ENCODE peak calls at places on chromosomes 2 and 18, in four cellular contexts. U is mesenchymal stem cell, P is H9, Z is H1. S is an unnamed sample.

GRCh38 chr2:120680136-120680761 is 55.4 kb upstream of the GLI2 start:
- DNase-seq in U (peak; percentile 87), P (peak; percentile 88), Z (peak; percentile 91), S (peak; percentile 88)

GRCh38 chr18:36348971-36349417 is 51.5 kb downstream of the FHOD3 start:
- DNase-seq in U (no peak), P (no peak), Z (no peak), S (no peak)

GRCh38 chr2:143336719-143337210 is 207.5 kb downstream of the ARHGAP15 start:
- DNase-seq in U (no peak), P (no peak), Z (no peak), S (no peak)

GRCh38 chr18:2112435-2113045 is 458.8 kb downstream of the METTL4 start:
- DNase-seq in U (no peak), P (no peak), Z (no peak), S (no peak)

GRCh38 chr18:63016270-63016669 is 300.9 kb downstream of the PHLPP1 start:
- DNase-seq in U (peak; percentile 62), P (peak; percentile 33), Z (peak; percentile 50), S (peak; percentile 59)

GRCh38 chr2:62038980-62039771 is 133.7 kb downstream of the COMMD1 start:
- DNase-seq in U (peak; percentile 30), P (no peak), Z (no peak), S (peak; percentile 55)

GRCh38 chr2:142037051-142037450 is 93.8 kb downstream of the LRP1B start:
- DNase-seq in U (peak; percentile 61), P (no peak), Z (no peak), S (no peak)

GRCh38 chr2:171521361-171522056 is 765 bp upstream of the CYBRD1 start:
- DNase-seq in U (no peak), P (no peak), Z (no peak), S (no peak)

GRCh38 chr18:63708650-63709049 is 5.9 kb downstream of the SERPINB11 start:
- DNase-seq in U (peak; percentile 25), P (no peak), Z (no peak), S (peak; percentile 96)

GRCh38 chr2:240628507-240629418 is 3.5 kb downstream of the GPR35 start:
- DNase-seq in U (no peak), P (peak; percentile 24), Z (no peak), S (no peak)

GRCh38 chr2:241636182-241636982 is 576 bp downstream of the THAP4 start:
- DNase-seq in U (peak; percentile 66), P (peak; percentile 52), Z (peak; percentile 65), S (peak; percentile 20)

GRCh38 chr18:76766429-76766828 is 55.9 kb upstream of the ZNF236 start:
- DNase-seq in U (no peak), P (no peak), Z (no peak), S (no peak)

GRCh38 chr2:158967114-158967730 is 1.2 kb upstream of the TANC1 start:
- DNase-seq in U (peak; percentile 77), P (peak; percentile 49), Z (peak; percentile 55), S (no peak)

GRCh38 chr2:96251721-96252292 is 14.0 kb downstream of the TMEM127 start:
- DNase-seq in U (peak; percentile 96), P (peak; percentile 45), Z (no peak), S (peak; percentile 97)

GRCh38 chr2:68319397-68320117 is at the start of gene CNRIP1:
- DNase-seq in U (peak; percentile 82), P (peak; percentile 58), Z (peak; percentile 77), S (peak; percentile 83)

GRCh38 chr2:236161082-236161462 is 7.1 kb downstream of the GBX2 start:
- DNase-seq in U (no peak), P (no peak), Z (peak; percentile 62), S (no peak)

GRCh38 chr2:85743304-85743978 is 10.3 kb upstream of the ATOH8 start:
- DNase-seq in U (peak; percentile 78), P (no peak), Z (no peak), S (peak; percentile 70)

GRCh38 chr2:207483477-207483876 is 46.3 kb upstream of the CREB1 start:
- DNase-seq in U (no peak), P (no peak), Z (no peak), S (peak; percentile 72)

GRCh38 chr2:32064021-32064678 is 794 bp downstream of the SPAST start:
- DNase-seq in U (peak; percentile 21), P (peak; percentile 31), Z (no peak), S (no peak)

GRCh38 chr2:37164757-37165156 is 8.0 kb upstream of the EIF2AK2 start:
- DNase-seq in U (no peak), P (no peak), Z (no peak), S (no peak)

GRCh38 chr2:65901809-65902208 is 469.4 kb upstream of the SPRED2 start:
- DNase-seq in U (no peak), P (no peak), Z (no peak), S (no peak)

GRCh38 chr2:102510791-102511575 is 38.0 kb downstream of the SLC9A4 start:
- DNase-seq in U (no peak), P (no peak), Z (no peak), S (no peak)

GRCh38 chr2:47984041-47984440 is 77.7 kb upstream of the FBXO11 start:
- DNase-seq in U (peak; percentile 21), P (no peak), Z (no peak), S (no peak)

GRCh38 chr18:41347057-41347456 is 608.0 kb upstream of the PIK3C3 start:
- DNase-seq in U (peak; percentile 77), P (no peak), Z (no peak), S (peak; percentile 94)

GRCh38 chr2:241049739-241050623 is 51.6 kb downstream of the SNED1 start:
- DNase-seq in U (peak; percentile 37), P (peak; percentile 75), Z (peak; percentile 86), S (no peak)

GRCh38 chr2:45987856-45988255 is 309.4 kb upstream of the EPAS1 start:
- DNase-seq in U (no peak), P (no peak), Z (no peak), S (no peak)

GRCh38 chr2:127608061-127609011 is 37.6 kb upstream of the GPR17 start:
- DNase-seq in U (no peak), P (peak; percentile 14), Z (no peak), S (no peak)

GRCh38 chr2:207881902-207882301 is 112.2 kb upstream of the FZD5 start:
- DNase-seq in U (no peak), P (no peak), Z (no peak), S (no peak)

GRCh38 chr18:75073654-75074053 is 135.3 kb downstream of the PTGR3 start:
- DNase-seq in U (no peak), P (no peak), Z (peak; percentile 30), S (no peak)

GRCh38 chr2:98457045-98457696 is 12.5 kb downstream of the INPP4A start:
- DNase-seq in U (peak; percentile 99), P (no peak), Z (no peak), S (peak; percentile 99)

GRCh38 chr2:134225841-134226240 is 28.0 kb upstream of the MGAT5 start:
- DNase-seq in U (no peak), P (no peak), Z (no peak), S (no peak)

GRCh38 chr18:35117951-35118411 is 76.8 kb downstream of the MAPRE2 start:
- DNase-seq in U (peak; percentile 87), P (no peak), Z (no peak), S (peak; percentile 70)

GRCh38 chr2:122105171-122105884 is 349.9 kb downstream of the TSN start:
- DNase-seq in U (no peak), P (no peak), Z (no peak), S (no peak)

GRCh38 chr2:236536727-236537398 is 32.8 kb upstream of the ACKR3 start:
- DNase-seq in U (no peak), P (no peak), Z (no peak), S (no peak)

DNA sequence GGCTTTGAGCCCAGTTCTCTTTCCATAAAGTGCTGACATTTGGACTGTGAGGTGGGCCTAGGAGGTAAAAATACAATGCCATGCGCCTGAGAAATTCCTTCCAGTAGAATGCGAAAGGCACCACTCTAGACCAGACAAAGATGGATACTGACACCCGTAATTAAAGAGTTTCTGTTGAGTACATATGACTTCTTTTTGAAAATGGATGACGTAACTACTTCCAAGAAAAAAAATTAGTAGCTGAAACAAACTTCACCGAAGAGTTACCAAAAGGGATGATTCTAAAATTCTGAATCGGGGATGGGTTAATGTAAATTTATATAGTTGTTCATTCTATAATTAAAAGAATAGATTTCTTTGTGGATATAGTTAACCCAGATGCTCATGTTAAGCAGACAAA is 146.8 kb downstream of the ALK start:
- DNase-seq in U (no peak), P (no peak), Z (no peak), S (no peak)
- H3K14ac ChIP-seq in U (no peak overlapping the region), P (no peak overlapping the region), Z (no peak overlapping the region), S (no peak overlapping the region)

GRCh38 chr18:8989017-8989416 is 113.5 kb upstream of the NDUFV2 start:
- DNase-seq in U (no peak), P (no peak), Z (no peak), S (no peak)
- H3K14ac ChIP-seq in U (no peak overlapping the region), P (no peak overlapping the region), Z (no peak overlapping the region), S (no peak overlapping the region)

DNA sequence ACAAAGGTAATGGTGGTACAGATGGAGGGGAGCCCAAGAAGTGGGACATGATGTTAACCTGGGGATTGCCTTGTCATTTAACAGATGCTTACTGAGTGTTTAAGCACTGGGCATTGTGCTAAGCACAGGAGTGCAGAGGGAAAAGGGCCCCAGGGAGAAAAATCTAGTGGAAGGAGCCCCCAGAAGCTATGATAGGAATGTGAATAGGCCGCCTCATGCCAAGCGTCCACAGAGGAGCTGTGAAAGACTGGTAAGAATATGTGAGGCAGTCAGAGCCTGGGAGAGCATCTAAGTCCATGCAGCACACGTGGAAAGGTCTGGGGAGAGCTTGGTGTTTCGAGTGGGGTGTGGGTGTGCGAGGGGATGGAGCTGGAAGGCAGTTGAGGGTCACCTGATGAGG is 5.5 kb downstream of the ZNF532 start:
- DNase-seq in U (no peak), P (no peak), Z (no peak), S (peak; percentile 35)
- H3K14ac ChIP-seq in U (no peak overlapping the region), P (no peak overlapping the region), Z (no peak overlapping the region), S (peak overlapping the region; percentile 65)

GRCh38 chr2:156331572-156332451 is 709 bp downstream of the NR4A2 start:
- DNase-seq in U (peak; percentile 90), P (peak; percentile 42), Z (no peak), S (peak; percentile 77)

GRCh38 chr2:156332452-156333273 is at the start of gene NR4A2:
- DNase-seq in U (peak; percentile 94), P (peak; percentile 92), Z (peak; percentile 86), S (peak; percentile 92)

GRCh38 chr2:156334496-156335478 is 2.3 kb upstream of the NR4A2 start:
- DNase-seq in U (peak; percentile 97), P (peak; percentile 76), Z (peak; percentile 74), S (peak; percentile 94)

GRCh38 chr2:156333951-156334495 is 1.5 kb upstream of the NR4A2 start:
- DNase-seq in U (no peak), P (peak; percentile 70), Z (peak; percentile 81), S (peak; percentile 58)

GRCh38 chr2:156333274-156333950 is 891 bp upstream of the NR4A2 start:
- DNase-seq in U (no peak), P (no peak), Z (no peak), S (no peak)
- H3K14ac ChIP-seq in U (peak overlapping the region; percentile 12), P (no peak overlapping the region), Z (no peak overlapping the region), S (peak overlapping the region; percentile 69)

DNA sequence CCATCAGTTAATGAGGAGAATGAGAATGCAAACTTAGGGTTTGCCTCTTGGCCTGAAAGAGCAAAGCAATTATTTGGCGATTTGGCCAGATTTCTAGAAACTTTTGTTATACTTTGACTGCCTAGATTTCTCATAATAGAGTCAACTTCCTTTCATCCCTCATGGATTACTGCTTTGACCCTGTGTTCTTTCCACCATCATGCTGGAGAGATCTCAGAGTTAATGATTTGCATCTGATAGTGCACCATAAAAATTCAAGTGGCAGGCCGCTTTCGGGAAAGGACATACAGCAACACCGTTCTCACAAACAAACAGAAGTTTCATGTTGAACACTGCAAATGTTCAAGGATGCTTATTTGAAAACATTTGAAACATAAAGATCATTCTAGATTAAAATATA is 143.7 kb upstream of the ZFP36L2 start:
- DNase-seq in U (no peak), P (no peak), Z (no peak), S (no peak)
- H3K14ac ChIP-seq in U (no peak overlapping the region), P (no peak overlapping the region), Z (no peak overlapping the region), S (no peak overlapping the region)